ENCODE peak calls at places on chromosomes 12 and 14, in seven cellular contexts. I is tibial nerve; Q is cardiac muscle cell; P is lower lobe of right lung; X is adrenal gland; W is naive thymus-derived CD4-positive, alpha-beta T cell; M is esophagus squamous epithelium. G is an unnamed sample.
A peak's percentile ranks its signal among the peaks of the same experiment; 100 is the strongest.

GRCh38 chr12:105227879-105228278 is 8.1 kb downstream of the APPL2 start:
- DNase-seq in X (no peak), W (no peak), M (no peak), I (no peak), P (no peak), Q (no peak), G (no peak)

GRCh38 chr12:94100254-94100653 is 48.1 kb upstream of the PLXNC1 start:
- DNase-seq in M (no peak), I (no peak), P (no peak), X (peak; percentile 73), Q (no peak), W (no peak), G (no peak)

GRCh38 chr14:77303417-77304156 is 17.1 kb downstream of the POMT2 start:
- DNase-seq in W (no peak), X (peak; percentile 79), I (no peak), M (no peak), Q (no peak), P (no peak), G (no peak)

GRCh38 chr12:18429366-18429765 is 168.0 kb downstream of the PIK3C2G start:
- DNase-seq in W (no peak), X (no peak), Q (peak; percentile 63), I (no peak), M (no peak), P (no peak), G (no peak)

GRCh38 chr14:54686219-54686870 is 119.4 kb downstream of the SAMD4A start:
- DNase-seq in I (peak; percentile 71), W (no peak), P (no peak), X (peak; percentile 68), M (no peak), Q (no peak), G (no peak)

GRCh38 chr14:59189822-59190368 is 1.4 kb downstream of the DAAM1 start:
- DNase-seq in W (peak; percentile 43), M (peak; percentile 30), Q (peak; percentile 80), I (peak; percentile 82), P (peak; percentile 88), X (peak; percentile 92), G (peak; percentile 87)

GRCh38 chr14:74649673-74650072 is 37.6 kb upstream of the LTBP2 start:
- DNase-seq in I (no peak), W (no peak), P (no peak), M (no peak), Q (no peak), X (no peak), G (no peak)

GRCh38 chr12:43069768-43070221 is 480.2 kb upstream of the PRICKLE1 start:
- DNase-seq in P (no peak), Q (no peak), M (no peak), I (peak; percentile 52), X (peak; percentile 28), W (no peak), G (no peak)

GRCh38 chr14:96961895-96962294 is 164.7 kb downstream of the VRK1 start:
- DNase-seq in M (no peak), W (no peak), Q (no peak), P (no peak), X (no peak), I (no peak), G (no peak)

GRCh38 chr14:88002421-88002820 is 2.5 kb upstream of the GPR65 start:
- DNase-seq in P (no peak), Q (no peak), W (no peak), I (no peak), M (no peak), X (no peak), G (no peak)

GRCh38 chr12:537772-538171 is 78.0 kb downstream of the B4GALNT3 start:
- DNase-seq in W (no peak), X (no peak), P (no peak), Q (no peak), M (no peak), I (no peak), G (no peak)

GRCh38 chr12:128015276-128015675 is 251.7 kb upstream of the TMEM132C start:
- DNase-seq in Q (no peak), M (no peak), X (no peak), I (no peak), W (no peak), P (no peak), G (no peak)

GRCh38 chr12:47071241-47071852 is 8.1 kb upstream of the PCED1B start:
- DNase-seq in X (no peak), W (no peak), M (no peak), I (no peak), Q (peak; percentile 26), P (no peak), G (no peak)

GRCh38 chr14:104934380-104934733 is 9.7 kb downstream of the PLD4 start:
- DNase-seq in Q (no peak), I (no peak), M (no peak), X (peak; percentile 5), W (no peak), P (no peak), G (no peak)
- H3K4me3 ChIP-seq in Q (no peak overlapping the region), I (no peak overlapping the region), M (no peak overlapping the region), X (no peak overlapping the region), W (no peak overlapping the region), P (peak overlapping the region; percentile 21), G (peak overlapping the region; percentile 71)

GRCh38 chr14:81452341-81452740 is 52.2 kb upstream of the STON2 start:
- DNase-seq in X (no peak), P (no peak), W (no peak), Q (no peak), M (no peak), I (no peak), G (no peak)

GRCh38 chr14:81454572-81455218 is 54.6 kb upstream of the STON2 start:
- DNase-seq in M (no peak), Q (no peak), I (no peak), P (no peak), W (no peak), X (no peak), G (no peak)

GRCh38 chr14:81452766-81453165 is 52.6 kb upstream of the STON2 start:
- DNase-seq in X (no peak), I (no peak), P (no peak), W (no peak), Q (no peak), M (no peak), G (no peak)

GRCh38 chr14:81453166-81453766 is 53.1 kb upstream of the STON2 start:
- DNase-seq in M (no peak), P (no peak), W (peak; percentile 34), Q (peak; percentile 48), I (peak; percentile 70), X (peak; percentile 38), G (no peak)

GRCh38 chr14:81455344-81455743 is 55.2 kb upstream of the STON2 start:
- DNase-seq in I (no peak), M (no peak), P (no peak), Q (no peak), X (no peak), W (no peak), G (no peak)
- H3K27ac ChIP-seq in I (no peak overlapping the region), M (no peak overlapping the region), P (no peak overlapping the region), Q (no peak overlapping the region), X (no peak overlapping the region), W (no peak overlapping the region), G (no peak overlapping the region)

DNA sequence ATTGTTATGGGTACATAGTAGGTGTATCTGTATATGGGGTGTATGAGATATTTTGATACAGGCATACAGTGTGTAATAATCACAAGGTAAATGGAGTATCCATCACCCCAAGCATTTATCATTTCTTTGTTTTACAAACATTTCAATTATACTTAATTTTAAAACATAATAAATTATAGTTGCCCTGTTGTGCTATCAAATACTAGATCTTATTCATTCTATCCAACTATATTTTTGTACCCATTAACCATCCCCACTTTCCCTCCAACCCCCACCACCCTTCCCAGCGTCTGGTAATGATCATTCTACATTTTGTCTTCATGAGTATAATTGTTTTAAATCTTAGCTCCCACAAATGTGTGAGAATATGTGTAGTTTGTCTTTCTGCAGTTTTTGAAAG is 302.6 kb downstream of the FOXG1 start:
- DNase-seq in P (no peak), I (no peak), W (no peak), Q (no peak), M (no peak), X (no peak), G (no peak)
- H3K4me3 ChIP-seq in P (no peak overlapping the region), I (no peak overlapping the region), W (no peak overlapping the region), Q (no peak overlapping the region), M (no peak overlapping the region), X (no peak overlapping the region), G (no peak overlapping the region)

GRCh38 chr12:30988887-30989286 is 62.3 kb downstream of the TSPAN11 start:
- DNase-seq in Q (no peak), M (no peak), P (no peak), X (no peak), I (no peak), W (no peak), G (no peak)
- H3K27ac ChIP-seq in Q (no peak overlapping the region), M (no peak overlapping the region), P (no peak overlapping the region), X (no peak overlapping the region), I (peak overlapping the region; percentile 35), W (no peak overlapping the region), G (no peak overlapping the region)

GRCh38 chr12:88556213-88556612 is 24.1 kb downstream of the KITLG start:
- DNase-seq in X (no peak), M (no peak), I (no peak), P (no peak), Q (no peak), W (no peak), G (no peak)

GRCh38 chr12:88558341-88558867 is 21.9 kb downstream of the KITLG start:
- DNase-seq in Q (no peak), I (no peak), W (no peak), X (no peak), P (no peak), M (no peak), G (no peak)

GRCh38 chr12:88549929-88550328 is 30.3 kb downstream of the KITLG start:
- DNase-seq in I (no peak), M (no peak), Q (no peak), P (no peak), W (no peak), X (no peak), G (no peak)

GRCh38 chr12:88552672-88553079 is 27.6 kb downstream of the KITLG start:
- DNase-seq in I (no peak), W (no peak), M (no peak), X (no peak), Q (no peak), P (no peak), G (no peak)

GRCh38 chr12:88553941-88554658 is 26.2 kb downstream of the KITLG start:
- DNase-seq in I (peak; percentile 44), X (peak; percentile 20), W (no peak), Q (peak; percentile 23), P (no peak), M (no peak), G (no peak)
- H3K4me3 ChIP-seq in I (no peak overlapping the region), X (no peak overlapping the region), W (no peak overlapping the region), Q (no peak overlapping the region), P (no peak overlapping the region), M (no peak overlapping the region), G (no peak overlapping the region)

G was measured in heart left ventricle.